ENCODE peak calls at places on chromosomes 4 and X, in seven cellular contexts. R is colonic mucosa; V is CD8-positive, alpha-beta T cell; A is suprapubic skin; C is A549; U is mucosa of descending colon; Y is lung. T is an unnamed sample.

GRCh38 chr4:158895797-158896442 is 127.1 kb downstream of the FNIP2 start:
- DNase-seq in C (peak; percentile 23), A (no peak), U (peak; percentile 26), R (peak; percentile 28), Y (no peak), V (no peak), T (no peak)

GRCh38 chr4:663438-664428 is 10.3 kb downstream of the ATP5ME start:
- DNase-seq in U (peak; percentile 73), C (no peak), Y (peak; percentile 65), V (peak; percentile 86), A (peak; percentile 64), R (no peak), T (peak; percentile 49)

GRCh38 chrX:149569770-149570169 is 17.5 kb downstream of the MAGEA9B start:
- DNase-seq in Y (no peak), A (no peak), U (no peak), R (no peak), C (no peak), V (no peak), T (no peak)

GRCh38 chr4:65865489-65865888 is 195.2 kb upstream of the EPHA5 start:
- DNase-seq in Y (no peak), A (no peak), U (no peak), C (peak; percentile 21), R (no peak), V (no peak), T (no peak)

GRCh38 chr4:172899861-172900260 is 268.8 kb upstream of the GALNT7 start:
- DNase-seq in V (no peak), A (no peak), Y (no peak), R (no peak), C (no peak), U (no peak), T (no peak)

GRCh38 chr4:184347251-184348239 is 126.8 kb downstream of the IRF2 start:
- DNase-seq in Y (peak; percentile 47), U (peak; percentile 66), C (peak; percentile 13), V (no peak), A (no peak), R (peak; percentile 77), T (peak; percentile 69)

GRCh38 chrX:72243472-72243871 is 4.6 kb upstream of the ERCC6L start:
- DNase-seq in V (no peak), A (no peak), Y (no peak), C (no peak), R (no peak), U (no peak), T (no peak)

GRCh38 chr4:98260047-98260578 is 1.1 kb upstream of the RAP1GDS1 start:
- DNase-seq in V (no peak), U (peak; percentile 79), A (peak; percentile 71), R (peak; percentile 65), C (no peak), Y (peak; percentile 50), T (peak; percentile 66)

GRCh38 chr4:103915224-103915869 is 195.6 kb upstream of the TACR3 start:
- DNase-seq in A (no peak), Y (no peak), C (peak; percentile 13), R (no peak), V (no peak), U (no peak), T (no peak)

GRCh38 chr4:1290165-1290977 is 680 bp downstream of the MAEA start:
- DNase-seq in U (peak; percentile 70), R (peak; percentile 59), C (peak; percentile 10), A (no peak), V (no peak), Y (no peak), T (no peak)

GRCh38 chrX:110759785-110760184 is 35.8 kb downstream of the CHRDL1 start:
- DNase-seq in V (no peak), R (no peak), C (no peak), U (no peak), Y (no peak), A (no peak), T (no peak)

GRCh38 chr4:21469438-21470032 is 479.0 kb downstream of the KCNIP4 start:
- DNase-seq in U (no peak), A (no peak), C (no peak), V (no peak), Y (no peak), R (no peak), T (no peak)

GRCh38 chr4:31674313-31674947 is 954.3 kb downstream of the PCDH7 start:
- DNase-seq in Y (no peak), C (no peak), V (no peak), A (no peak), U (no peak), R (no peak), T (no peak)

GRCh38 chr4:16783119-16783518 is 115.3 kb downstream of the LDB2 start:
- DNase-seq in A (no peak), C (no peak), U (no peak), Y (no peak), R (no peak), V (no peak), T (no peak)

GRCh38 chrX:67290489-67291220 is 253.2 kb upstream of the AR start:
- DNase-seq in A (no peak), Y (no peak), U (no peak), V (no peak), R (no peak), C (no peak), T (no peak)

GRCh38 chrX:154083134-154083517 is 14.4 kb downstream of the MECP2 start:
- DNase-seq in C (no peak), Y (no peak), U (no peak), A (no peak), R (no peak), V (no peak), T (no peak)

GRCh38 chr4:1803523-1804423 is 10.7 kb downstream of the FGFR3 start:
- DNase-seq in V (no peak), Y (no peak), U (peak; percentile 21), R (no peak), C (no peak), A (no peak), T (no peak)

DNA sequence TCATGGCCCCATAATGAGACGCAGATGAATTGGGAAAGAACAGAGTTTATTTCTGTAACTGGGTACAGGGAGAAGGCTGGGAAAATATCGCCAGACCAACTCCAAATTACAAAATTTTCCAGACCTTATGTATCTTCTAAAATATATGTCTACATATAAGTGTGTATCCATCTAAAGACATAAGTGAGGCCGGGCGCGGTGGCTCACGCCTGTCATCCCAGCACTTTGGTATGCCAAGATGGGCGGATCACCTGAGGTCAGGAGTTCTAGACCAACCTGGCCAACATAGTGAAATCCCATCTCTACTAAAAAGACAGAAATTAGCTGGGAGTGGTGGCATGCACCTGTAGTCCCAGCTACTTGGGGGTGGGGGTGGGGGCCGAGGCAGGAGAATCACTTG is 11.7 kb upstream of the DHRSX start:
- DNase-seq in U (no peak), A (no peak), V (no peak), R (no peak), Y (no peak), C (no peak), T (no peak)
- H3K4me1 ChIP-seq in U (no peaks in the 10 kb centered on the region), A (no peaks in the 10 kb centered on the region), V (no peaks in the 10 kb centered on the region), R (peaks cover 4% of the 10 kb centered on the region), Y (no peaks in the 10 kb centered on the region), C (no peaks in the 10 kb centered on the region), T (no peaks in the 10 kb centered on the region)

GRCh38 chrX:105701310-105702052 is 120.9 kb upstream of the NRK start:
- DNase-seq in U (no peak), R (no peak), A (no peak), V (no peak), C (no peak), Y (no peak), T (no peak)
- TF ChIP-seq CTCF in U (no peak), R (no peak), A (no peak), V (no peak), C (no peak), Y (no peak), T (peak; percentile 38)

DNA sequence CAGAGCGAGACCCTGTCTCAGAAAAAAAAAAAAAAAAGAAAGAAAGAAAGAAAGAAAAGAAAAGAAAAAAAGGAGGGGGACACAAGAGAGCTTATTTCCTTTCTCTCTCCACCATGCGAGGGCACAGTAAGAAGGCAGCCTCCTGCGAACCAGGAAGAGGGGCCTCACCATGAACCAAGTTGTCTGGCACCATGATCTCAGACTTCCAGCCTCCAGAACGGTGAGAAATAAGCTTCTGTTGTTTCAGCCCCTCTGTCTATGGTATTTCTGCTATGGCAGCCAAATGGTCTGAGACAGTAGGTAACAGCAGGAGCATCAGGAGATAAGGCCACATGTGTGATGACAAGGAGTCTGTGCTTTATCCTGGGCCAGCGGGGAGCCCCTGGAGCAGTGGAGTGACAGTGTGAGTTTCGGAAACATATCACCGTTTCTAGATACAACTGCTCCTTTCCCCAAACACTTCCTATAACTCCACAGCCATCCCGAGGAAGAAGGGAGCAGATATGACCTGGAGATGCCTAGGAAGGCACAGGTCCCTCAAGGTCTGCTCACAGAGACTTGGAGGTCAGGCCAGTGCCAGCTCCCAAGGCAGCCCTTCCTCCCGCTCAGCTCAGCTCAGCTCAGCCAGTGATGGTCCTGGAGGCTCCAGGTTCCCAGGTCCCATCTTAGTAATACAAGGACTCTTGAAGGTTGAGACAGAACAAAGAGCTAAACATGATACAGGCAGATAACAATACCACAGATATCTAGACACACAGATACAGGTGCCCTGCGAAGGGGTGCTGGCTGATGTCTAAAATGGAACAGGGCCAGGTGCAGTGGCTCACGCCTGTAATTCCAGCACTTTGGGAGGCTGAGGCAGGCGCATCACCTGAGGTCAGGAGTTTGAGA is 17.7 kb downstream of the JAKMIP1 start:
- DNase-seq in Y (no peak), A (no peak), R (no peak), U (no peak), V (no peak), C (no peak), T (no peak)
- H3K4me1 ChIP-seq in Y (no peaks in the 10 kb centered on the region), A (no peaks in the 10 kb centered on the region), R (no peaks in the 10 kb centered on the region), U (no peaks in the 10 kb centered on the region), V (peaks cover 57% of the 10 kb centered on the region), C (no peaks in the 10 kb centered on the region), T (no peaks in the 10 kb centered on the region)

DNA sequence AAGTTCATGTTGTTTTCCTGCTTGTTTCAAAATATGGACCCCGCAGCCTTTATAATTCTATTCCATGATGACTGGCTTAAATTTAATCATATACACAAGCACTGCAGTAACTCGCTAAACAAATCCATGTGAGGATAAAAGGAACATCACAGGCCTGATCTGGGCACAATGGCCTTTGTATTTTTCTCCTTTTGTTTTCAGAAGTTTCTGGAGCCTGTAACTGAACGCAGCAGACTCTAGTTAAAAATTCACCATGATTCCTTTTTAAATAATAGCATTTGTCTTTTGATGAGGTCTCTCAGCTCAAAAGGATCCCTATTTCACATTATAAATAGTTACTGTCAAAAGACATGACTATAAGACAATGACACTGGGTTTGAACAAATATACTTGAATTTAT is 30.1 kb upstream of the TMEM184C start:
- DNase-seq in C (no peak), Y (no peak), V (no peak), U (no peak), R (no peak), A (no peak), T (no peak)
- TF ChIP-seq CTCF in C (no peak), Y (no peak), V (no peak), U (no peak), R (no peak), A (no peak), T (no peak)

T was measured in right lobe of liver.